ENCODE peak calls at places on chromosomes 11 and 22, in five cellular contexts. N is anterior cingulate cortex, Z is fibroblast of mammary gland, C is kidney, I is posterior vena cava. W is an unnamed sample.

GRCh38 chr11:10742460-10743208 is 8.4 kb upstream of the CTR9 start:
- DNase-seq in Z (peak; percentile 65), C (no peak), I (no peak), N (no peak), W (no peak)

GRCh38 chr11:130427581-130428211 is 713 bp downstream of the ADAMTS8 start:
- DNase-seq in C (no peak), N (no peak), Z (no peak), I (no peak), W (no peak)

GRCh38 chr22:38353701-38354100 is 36.5 kb upstream of the CSNK1E start:
- DNase-seq in I (peak; percentile 75), C (no peak), Z (no peak), N (no peak), W (no peak)

GRCh38 chr22:21641417-21641794 is 696 bp upstream of the SDF2L1 start:
- DNase-seq in I (no peak), C (peak; percentile 61), Z (peak; percentile 58), N (no peak), W (no peak)

GRCh38 chr11:62805991-62806441 is 776 bp upstream of the NXF1 start:
- DNase-seq in Z (no peak), C (peak; percentile 31), N (no peak), I (no peak), W (no peak)

GRCh38 chr11:88709567-88709966 is 356.2 kb downstream of the GRM5 start:
- DNase-seq in I (no peak), N (peak; percentile 62), C (no peak), Z (no peak), W (no peak)

GRCh38 chr22:36493690-36494110 is 12.3 kb upstream of the TXN2 start:
- DNase-seq in I (no peak), N (no peak), C (no peak), Z (no peak), W (no peak)

GRCh38 chr22:40635940-40636379 is 559 bp downstream of the MRTFA start:
- DNase-seq in I (no peak), N (no peak), C (no peak), Z (no peak), W (no peak)

GRCh38 chr11:131665344-131665968 is 295.0 kb downstream of the NTM start:
- DNase-seq in N (no peak), I (no peak), C (no peak), Z (no peak), W (no peak)

GRCh38 chr11:131467645-131468270 is 97.3 kb downstream of the NTM start:
- DNase-seq in N (no peak), Z (no peak), C (no peak), I (no peak), W (no peak)

W was measured in activated gamma-delta T cell.